ENCODE peak calls at places on chromosomes 4 and X, in seven cellular contexts. E is aorta, N is heart left ventricle, C is PC-3, I is right cardiac atrium, Z is Panc1, U is A549. T is an unnamed sample. For H3K4me1, the result is how much of the 10 kb centered on the place peaks cover.

GRCh38 chr4:1872918-1873269 is 1.7 kb downstream of the NSD2 start:
- ATAC-seq in U (no peak), C (no peak), N (no peak), E (no peak), I (no peak), Z (no peak), T (no peak)

GRCh38 chrX:77003956-77004355 is 443.2 kb upstream of the FGF16 start:
- ATAC-seq in C (no peak), U (no peak), N (peak), I (no peak), Z (no peak), E (no peak), T (no peak)

GRCh38 chrX:115367956-115368355 is 78.4 kb downstream of the LUZP4 start:
- ATAC-seq in Z (no peak), U (no peak), N (no peak), I (no peak), E (no peak), C (peak), T (no peak)

GRCh38 chr4:78613522-78614311 is 62.1 kb downstream of the ANXA3 start:
- ATAC-seq in C (no peak), N (peak), I (peak), Z (no peak), U (no peak), E (no peak), T (no peak)

GRCh38 chr4:71230613-71231012 is 108.2 kb upstream of the SLC4A4 start:
- ATAC-seq in C (no peak), U (no peak), I (peak), N (peak), E (peak), Z (no peak), T (no peak)

GRCh38 chr4:159594576-159594975 is 491.7 kb downstream of the RAPGEF2 start:
- ATAC-seq in Z (no peak), I (no peak), N (no peak), E (no peak), U (no peak), C (no peak), T (no peak)

GRCh38 chr4:3501126-3501824 is 30.9 kb downstream of the LRPAP1 start:
- ATAC-seq in I (no peak), E (no peak), C (no peak), Z (no peak), U (no peak), N (no peak), T (no peak)

GRCh38 chr4:101439926-101440325 is 92.6 kb upstream of the PPP3CA start:
- ATAC-seq in C (no peak), N (no peak), U (no peak), I (peak), E (no peak), Z (no peak), T (no peak)

GRCh38 chr4:173130671-173131070 is 37.9 kb upstream of the GALNT7 start:
- ATAC-seq in E (no peak), U (no peak), N (no peak), C (no peak), Z (no peak), I (no peak), T (no peak)

GRCh38 chr4:144355809-144356757 is 215.6 kb upstream of the GYPA start:
- ATAC-seq in C (peak), E (peak), U (peak), I (peak), Z (no peak), N (no peak), T (no peak)

GRCh38 chr4:143667461-143667860 is 33.0 kb downstream of the FREM3 start:
- ATAC-seq in U (no peak), Z (no peak), N (peak), C (no peak), I (peak), E (peak), T (peak)

GRCh38 chr4:22504931-22505330 is 10.9 kb downstream of the ADGRA3 start:
- ATAC-seq in I (no peak), E (no peak), N (no peak), Z (no peak), C (no peak), U (no peak), T (no peak)

GRCh38 chr4:145557720-145558119 is 61.5 kb upstream of the MMAA start:
- ATAC-seq in U (no peak), Z (peak), N (peak), C (peak), E (peak), I (peak), T (peak)

GRCh38 chr4:182582245-182582644 is 334.9 kb downstream of the DCTD start:
- ATAC-seq in U (no peak), I (no peak), C (no peak), Z (no peak), N (no peak), E (no peak), T (no peak)

GRCh38 chr4:3423952-3424351 is 17.8 kb upstream of the HGFAC start:
- ATAC-seq in N (no peak), Z (no peak), U (no peak), I (no peak), C (no peak), E (no peak), T (no peak)

GRCh38 chrX:75107863-75108509 is 48.1 kb downstream of the ABCB7 start:
- ATAC-seq in U (no peak), E (no peak), N (peak), C (no peak), I (no peak), Z (no peak), T (no peak)

GRCh38 chr4:185504098-185505047 is 30.9 kb downstream of the PDLIM3 start:
- ATAC-seq in U (no peak), Z (peak), C (peak), N (peak), E (peak), I (peak), T (peak)

GRCh38 chrX:47566841-47567240 is 5.8 kb downstream of the ARAF start:
- ATAC-seq in N (no peak), E (no peak), U (no peak), C (no peak), Z (no peak), I (no peak), T (no peak)

GRCh38 chrX:53716328-53717088 is 30.0 kb upstream of the HUWE1 start:
- ATAC-seq in Z (no peak), E (no peak), N (no peak), C (peak), U (no peak), I (no peak), T (no peak)

GRCh38 chrX:31236231-31236630 is 164.4 kb upstream of the FTHL17 start:
- ATAC-seq in Z (no peak), C (no peak), N (no peak), E (no peak), U (no peak), I (no peak), T (no peak)

GRCh38 chr4:81756973-81757372 is 285.3 kb upstream of the RASGEF1B start:
- ATAC-seq in N (no peak), E (no peak), I (no peak), Z (no peak), C (no peak), U (no peak), T (no peak)

GRCh38 chrX:134604701-134605271 is 53.5 kb downstream of the PLAC1 start:
- ATAC-seq in I (peak), E (peak), Z (no peak), U (peak), N (peak), C (peak), T (peak)

GRCh38 chr4:2560167-2560566 is 23.7 kb downstream of the FAM193A start:
- ATAC-seq in C (no peak), I (peak), N (peak), U (no peak), E (no peak), Z (no peak), T (no peak)

GRCh38 chr4:176779421-176779820 is 13.3 kb downstream of the VEGFC start:
- ATAC-seq in I (no peak), E (no peak), C (no peak), U (no peak), Z (no peak), N (no peak), T (no peak)

GRCh38 chrX:134774190-134775048 is 116.1 kb upstream of the PLAC1 start:
- ATAC-seq in N (no peak), I (no peak), E (no peak), Z (no peak), U (no peak), C (no peak), T (no peak)

GRCh38 chr4:168848977-168849687 is 160.9 kb downstream of the CBR4 start:
- ATAC-seq in C (no peak), U (no peak), Z (peak), N (peak), I (peak), E (no peak), T (no peak)

GRCh38 chr4:108881190-108881589 is 118.3 kb upstream of the ETNPPL start:
- ATAC-seq in C (no peak), E (no peak), I (no peak), Z (no peak), U (no peak), N (no peak), T (no peak)

GRCh38 chr4:153655928-153656327 is 28.2 kb upstream of the TLR2 start:
- ATAC-seq in E (peak), N (peak), Z (no peak), I (peak), C (no peak), U (no peak), T (peak)

GRCh38 chrX:109374276-109374960 is 107.5 kb downstream of the GUCY2F start:
- ATAC-seq in E (no peak), N (no peak), I (no peak), C (no peak), U (no peak), Z (no peak), T (no peak)

GRCh38 chr4:119543794-119544193 is 84.8 kb downstream of the PDE5A start:
- ATAC-seq in Z (no peak), U (no peak), C (no peak), E (peak), I (no peak), N (no peak), T (no peak)

GRCh38 chrX:39418936-39419659 is 617.8 kb downstream of the MID1IP1 start:
- ATAC-seq in N (peak), I (peak), Z (no peak), C (no peak), E (no peak), U (no peak), T (no peak)

GRCh38 chrX:39012561-39013209 is 211.4 kb downstream of the MID1IP1 start:
- ATAC-seq in I (peak), N (peak), C (peak), U (no peak), Z (no peak), E (peak), T (peak)

GRCh38 chrX:19772759-19773623 is 114.4 kb downstream of the SH3KBP1 start:
- ATAC-seq in C (peak), N (no peak), Z (no peak), I (no peak), U (no peak), E (no peak), T (no peak)

GRCh38 chrX:40570346-40571093 is 10.2 kb upstream of the ATP6AP2 start:
- ATAC-seq in E (no peak), Z (no peak), I (no peak), C (no peak), U (no peak), N (peak), T (no peak)

GRCh38 chrX:56462389-56462788 is 101.0 kb upstream of the UBQLN2 start:
- ATAC-seq in I (no peak), E (no peak), Z (no peak), C (no peak), N (no peak), U (no peak), T (no peak)

GRCh38 chrX:19879742-19880378 is 7.5 kb downstream of the SH3KBP1 start:
- ATAC-seq in E (no peak), U (no peak), C (no peak), N (no peak), I (no peak), Z (no peak), T (no peak)

GRCh38 chr4:64327237-64327636 is 82.0 kb downstream of the TECRL start:
- ATAC-seq in C (no peak), E (no peak), I (no peak), N (no peak), U (no peak), Z (no peak), T (no peak)
- H3K4me1 ChIP-seq in C (under half), E (under half), I (under half), N (under half), U (under half), Z (under half), T (under half)

GRCh38 chrX:13076176-13076956 is 31.9 kb upstream of the FAM9C start:
- ATAC-seq in Z (no peak), E (no peak), I (no peak), C (peak), U (no peak), N (no peak), T (no peak)
- H3K4me1 ChIP-seq in Z (under half), E (under half), I (under half), C (under half), U (under half), N (under half), T (under half)

GRCh38 chr4:86916392-86916791 is 18.4 kb upstream of the AFF1 start:
- ATAC-seq in E (no peak), C (no peak), Z (no peak), U (no peak), N (no peak), I (no peak), T (no peak)
- H3K4me1 ChIP-seq in E (under half), C (under half), Z (under half), U (under half), N (under half), I (under half), T (under half)

GRCh38 chr4:87101543-87102199 is 118.7 kb downstream of the KLHL8 start:
- ATAC-seq in Z (no peak), I (no peak), E (no peak), N (no peak), U (no peak), C (no peak), T (peak)

GRCh38 chr4:87108142-87108546 is 112.3 kb downstream of the KLHL8 start:
- ATAC-seq in N (peak), C (peak), I (peak), U (peak), Z (peak), E (peak), T (peak)

GRCh38 chr4:87103691-87104187 is 116.7 kb downstream of the KLHL8 start:
- ATAC-seq in E (peak), C (peak), N (no peak), Z (no peak), U (no peak), I (no peak), T (no peak)

GRCh38 chr4:87103086-87103485 is 117.3 kb downstream of the KLHL8 start:
- ATAC-seq in U (no peak), E (no peak), N (no peak), I (no peak), Z (no peak), C (no peak), T (no peak)

DNA sequence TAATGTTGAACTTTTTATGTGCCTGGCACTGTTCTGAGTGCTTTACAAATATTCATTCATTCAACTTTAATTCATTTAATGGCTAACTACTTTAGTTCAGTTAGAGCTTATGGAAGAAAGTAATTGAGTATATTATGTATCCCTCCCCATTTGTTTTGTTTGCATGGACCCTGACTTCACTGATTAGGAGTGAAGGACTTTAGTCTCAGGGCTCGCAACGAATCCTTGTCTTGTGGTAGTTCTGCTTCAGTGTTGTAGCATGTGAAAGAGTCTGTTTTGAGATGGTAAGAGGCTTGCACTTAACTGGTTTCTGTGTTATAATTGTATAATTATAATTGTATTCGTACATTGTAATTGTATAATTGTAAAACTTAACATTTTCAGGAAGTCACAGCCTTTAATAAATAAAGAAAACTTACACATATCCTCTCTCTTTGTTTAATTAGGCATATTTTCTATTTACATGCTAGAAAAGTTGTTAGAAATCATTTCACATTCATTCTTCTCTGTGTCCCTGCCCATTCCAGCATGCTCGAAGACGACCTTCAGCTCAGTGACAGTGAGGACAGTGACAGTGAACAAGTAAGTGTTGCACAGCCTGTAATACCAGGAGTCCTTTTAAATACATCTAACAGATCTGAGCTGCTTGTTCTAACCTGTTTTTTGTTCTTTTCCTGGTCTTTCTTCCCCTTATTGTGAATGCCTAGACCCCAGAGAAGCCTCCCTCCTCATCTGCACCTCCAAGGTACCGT is 115.1 kb downstream of the KLHL8 start:
- ATAC-seq in U (no peak), N (peak), Z (no peak), E (no peak), C (no peak), I (peak), T (no peak)
- H3K4me1 ChIP-seq in U (under half), N (under half), Z (under half), E (under half), C (under half), I (under half), T (under half)

GRCh38 chrX:69103539-69103938 is 61.7 kb downstream of the PJA1 start:
- ATAC-seq in I (no peak), E (no peak), N (no peak), U (no peak), Z (no peak), C (no peak), T (no peak)
- H3K4me1 ChIP-seq in I (under half), E (under half), N (under half), U (under half), Z (under half), C (under half), T (under half)

GRCh38 chr4:40990899-40991265 is 223.5 kb downstream of the APBB2 start:
- ATAC-seq in C (peak), Z (no peak), N (no peak), I (no peak), E (no peak), U (peak), T (no peak)

GRCh38 chr4:40990202-40990898 is 224.0 kb downstream of the APBB2 start:
- ATAC-seq in Z (peak), U (peak), E (no peak), N (no peak), I (peak), C (peak), T (no peak)

GRCh38 chr4:40991908-40992307 is 222.4 kb downstream of the APBB2 start:
- ATAC-seq in U (no peak), Z (no peak), N (no peak), C (no peak), I (no peak), E (no peak), T (no peak)

GRCh38 chr4:40995850-40996249 is 218.5 kb downstream of the APBB2 start:
- ATAC-seq in N (no peak), Z (no peak), U (no peak), E (no peak), I (no peak), C (no peak), T (no peak)

GRCh38 chr4:40992472-40993298 is 221.7 kb downstream of the APBB2 start:
- ATAC-seq in E (no peak), N (peak), Z (peak), I (peak), U (no peak), C (no peak), T (no peak)
- H3K4me1 ChIP-seq in E (under half), N (under half), Z (under half), I (under half), U (half or more), C (half or more), T (under half)